ENCODE peak calls at places on chromosomes 4 and X, in six cellular contexts. G, S, Z, A, B and F are unnamed samples. For H3K4me1, the result is how much of the 10 kb centered on the place peaks cover.

GRCh38 chr4:112296949-112297483 is at the start of gene ALPK1:
- DNase-seq in Z (no peak), G (peak), B (no peak), S (no peak), A (no peak), F (no peak)

GRCh38 chr4:78432896-78433295 is 118.7 kb upstream of the ANXA3 start:
- DNase-seq in G (no peak), Z (no peak), A (no peak), S (no peak), B (no peak), F (no peak)

GRCh38 chrX:85963736-85964135 is 83.6 kb downstream of the CHM start:
- DNase-seq in G (no peak), Z (no peak), B (no peak), A (no peak), S (no peak), F (no peak)

GRCh38 chr4:169765845-169766244 is 8.1 kb upstream of the HPF1 start:
- DNase-seq in G (no peak), Z (no peak), A (no peak), S (no peak), B (no peak), F (no peak)

GRCh38 chrX:107769581-107770317 is 5.8 kb downstream of the TSC22D3 start:
- DNase-seq in S (no peak), B (no peak), G (no peak), Z (no peak), A (no peak), F (no peak)

GRCh38 chr4:48546336-48546735 is 56.3 kb downstream of the ZAR1 start:
- DNase-seq in B (no peak), Z (no peak), A (no peak), G (no peak), S (no peak), F (peak)

GRCh38 chr4:73070072-73070385 is 513 bp upstream of the COX18 start:
- DNase-seq in Z (no peak), G (no peak), A (no peak), S (no peak), B (no peak), F (no peak)

GRCh38 chr4:21882050-21882839 is 66.3 kb downstream of the KCNIP4 start:
- DNase-seq in G (no peak), A (no peak), S (no peak), Z (no peak), B (no peak), F (no peak)

GRCh38 chr4:151173751-151174325 is 74.4 kb downstream of the RPS3A start:
- DNase-seq in Z (no peak), B (no peak), A (no peak), S (no peak), G (peak), F (peak)

GRCh38 chr4:56370377-56370776 is 16.9 kb downstream of the AASDH start:
- DNase-seq in A (no peak), Z (no peak), B (no peak), S (no peak), G (no peak), F (no peak)

GRCh38 chr4:143025111-143025704 is 159.5 kb upstream of the USP38 start:
- DNase-seq in A (no peak), Z (no peak), B (no peak), S (no peak), G (no peak), F (no peak)

GRCh38 chr4:170229021-170229420 is 139.3 kb upstream of the AADAT start:
- DNase-seq in S (no peak), Z (no peak), A (no peak), G (no peak), B (no peak), F (no peak)

GRCh38 chrX:53714580-53715335 is 28.2 kb upstream of the HUWE1 start:
- DNase-seq in Z (no peak), A (no peak), G (no peak), B (no peak), S (no peak), F (no peak)

GRCh38 chrX:150587585-150588503 is 19.4 kb downstream of the MTM1 start:
- DNase-seq in G (no peak), Z (peak), B (no peak), A (no peak), S (no peak), F (no peak)

GRCh38 chr4:1082215-1083182 is 30.9 kb downstream of the RNF212 start:
- DNase-seq in A (no peak), S (peak), Z (no peak), G (no peak), B (peak), F (no peak)

GRCh38 chr4:184163813-184164212 is 53.9 kb downstream of the ENPP6 start:
- DNase-seq in A (no peak), B (no peak), Z (peak), G (no peak), S (peak), F (peak)

GRCh38 chr4:108172780-108173598 is 4.3 kb upstream of the LEF1 start:
- DNase-seq in B (peak), G (peak), S (peak), Z (peak), A (peak), F (peak)

GRCh38 chr4:75025432-75025831 is 92.5 kb downstream of the PARM1 start:
- DNase-seq in A (no peak), B (no peak), Z (no peak), S (no peak), G (no peak), F (no peak)

GRCh38 chrX:40064055-40064597 is 33.6 kb downstream of the BCOR start:
- DNase-seq in A (no peak), S (no peak), B (no peak), Z (peak), G (no peak), F (no peak)

GRCh38 chr4:155629183-155629825 is 37.3 kb upstream of the GUCY1A1 start:
- DNase-seq in S (no peak), G (no peak), B (no peak), Z (no peak), A (no peak), F (no peak)

GRCh38 chr4:98939892-98940298 is 11.0 kb upstream of the EIF4E start:
- DNase-seq in Z (peak), B (no peak), G (peak), S (no peak), A (no peak), F (no peak)

GRCh38 chr4:76984127-76984526 is 34.6 kb downstream of the SEPTIN11 start:
- DNase-seq in Z (peak), A (no peak), B (no peak), S (no peak), G (peak), F (no peak)

GRCh38 chr4:188015025-188015778 is 19.6 kb downstream of the ZFP42 start:
- DNase-seq in S (no peak), A (no peak), Z (no peak), G (no peak), B (no peak), F (no peak)

GRCh38 chr4:54840992-54841768 is 183.4 kb downstream of the KIT start:
- DNase-seq in G (no peak), B (no peak), S (no peak), Z (no peak), A (no peak), F (peak)

GRCh38 chr4:80307183-80307735 is 28.3 kb upstream of the CFAP299 start:
- DNase-seq in B (no peak), S (no peak), Z (no peak), A (no peak), G (no peak), F (no peak)

GRCh38 chr4:151418385-151418784 is 9.4 kb downstream of the FHIP1A start:
- DNase-seq in A (no peak), B (no peak), S (no peak), Z (no peak), G (no peak), F (no peak)

GRCh38 chr4:124804584-124804983 is 92.1 kb upstream of the ANKRD50 start:
- DNase-seq in A (no peak), Z (no peak), B (no peak), S (no peak), G (no peak), F (no peak)

GRCh38 chr4:17502764-17503163 is 9.1 kb downstream of the QDPR start:
- DNase-seq in A (no peak), Z (no peak), S (no peak), G (no peak), B (no peak), F (no peak)

GRCh38 chr4:45701616-45702015 is 422.2 kb downstream of the GABRG1 start:
- DNase-seq in G (no peak), S (no peak), Z (no peak), B (no peak), A (no peak), F (no peak)

GRCh38 chr4:117467404-117467803 is 382.0 kb upstream of the TRAM1L1 start:
- DNase-seq in G (no peak), A (no peak), S (no peak), Z (no peak), B (no peak), F (no peak)

GRCh38 chr4:7557447-7557846 is 122.7 kb upstream of the PSAPL1 start:
- DNase-seq in Z (no peak), S (no peak), A (no peak), G (no peak), B (no peak), F (no peak)

GRCh38 chr4:151304755-151305154 is 20.6 kb downstream of the SH3D19 start:
- DNase-seq in G (no peak), Z (no peak), A (no peak), S (no peak), B (no peak), F (no peak)

GRCh38 chrX:41475611-41476241 is 28.6 kb downstream of the NYX start:
- DNase-seq in A (no peak), G (no peak), B (no peak), S (no peak), Z (no peak), F (no peak)

GRCh38 chr4:54658321-54659093 is 750 bp downstream of the KIT start:
- DNase-seq in S (peak), B (peak), G (peak), A (peak), Z (peak), F (peak)

GRCh38 chr4:21991050-21991449 is 42.5 kb upstream of the KCNIP4 start:
- DNase-seq in S (no peak), Z (no peak), B (no peak), G (peak), A (no peak), F (no peak)

GRCh38 chr4:135197650-135198049 is 996.1 kb upstream of the PABPC4L start:
- DNase-seq in G (no peak), Z (no peak), A (no peak), B (no peak), S (no peak), F (no peak)

GRCh38 chr4:2484993-2485392 is 16.1 kb downstream of the RNF4 start:
- DNase-seq in S (peak), B (peak), Z (no peak), G (peak), A (peak), F (peak)
- H3K27ac ChIP-seq in S (peak), B (peak), Z (peak), G (peak), A (peak), F (no peak)

GRCh38 chr4:24576276-24576675 is 8.1 kb downstream of the DHX15 start:
- DNase-seq in S (no peak), G (no peak), B (no peak), Z (no peak), A (no peak), F (no peak)
- H3K4me1 ChIP-seq in S (under half), G (under half), B (under half), Z (under half), A (under half), F (under half)

GRCh38 chr4:181728567-181728966 is 514.6 kb upstream of the TENM3 start:
- DNase-seq in Z (no peak), A (no peak), S (no peak), B (no peak), G (no peak), F (no peak)
- TF ChIP-seq POLR2A in Z (no peak), A (no peak), S (no peak), B (no peak), G (no peak), F (no peak)

DNA sequence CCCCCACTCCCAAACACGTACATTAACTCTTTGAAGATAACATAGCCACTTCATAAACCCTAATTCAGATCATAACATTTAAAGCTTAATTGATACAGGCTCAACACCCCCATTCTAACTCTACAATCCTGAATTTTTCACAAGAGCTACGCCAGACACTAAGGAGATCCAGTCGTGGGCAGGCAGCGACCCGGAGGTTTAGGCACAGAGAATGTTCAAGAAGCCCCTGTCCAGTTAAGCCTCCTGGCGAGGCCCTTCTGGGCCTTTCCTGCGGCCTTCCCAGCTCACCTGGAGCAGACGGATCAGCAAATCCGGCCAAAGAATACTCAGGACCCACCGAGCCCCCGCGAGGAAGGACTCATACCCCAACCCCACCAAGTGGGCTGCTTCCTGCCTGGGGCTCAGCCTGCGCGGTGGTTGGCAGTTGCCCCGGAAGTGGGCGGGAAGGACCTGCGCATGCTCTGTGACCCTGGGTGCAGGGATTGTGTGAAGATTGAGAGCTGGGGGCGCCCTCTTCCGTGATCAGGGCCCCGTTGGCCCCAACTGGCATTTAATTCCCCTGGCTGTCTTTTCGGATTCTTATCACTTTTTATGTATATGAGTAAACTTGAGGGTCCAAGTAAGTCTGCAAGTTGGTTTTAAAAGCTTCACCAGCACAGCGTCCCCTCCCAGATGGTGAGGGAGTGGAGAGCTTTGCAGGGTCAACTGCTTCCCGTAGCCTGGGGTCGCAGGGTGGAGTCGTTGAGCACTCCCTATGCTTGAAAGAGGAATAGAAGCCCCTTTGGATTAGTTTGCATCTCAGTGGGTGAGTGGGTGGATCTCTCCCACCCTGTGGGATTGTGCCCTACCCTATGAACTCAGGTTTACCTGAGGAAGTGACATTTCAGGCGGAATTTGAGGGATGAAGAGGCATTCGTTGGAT is at the start of gene TRIM61:
- DNase-seq in G (no peak), B (peak), A (no peak), S (peak), Z (no peak), F (peak)
- H3K27ac ChIP-seq in G (peak), B (peak), A (peak), S (no peak), Z (no peak), F (peak)